ENCODE peak calls at places on chromosome 16, in six cellular contexts. N, O, C, W, I and S are unnamed samples.
A peak's percentile ranks its signal among the peaks of the same experiment; 100 is the strongest.

GRCh38 chr16:78925071-78925714 is 675.3 kb downstream of the MAF start:
- DNase-seq in N (peak; percentile 75), O (no peak), C (no peak), W (peak; percentile 32), I (peak; percentile 64), S (no peak)

GRCh38 chr16:46828943-46829342 is 2.0 kb downstream of the C16orf87 start:
- DNase-seq in N (no peak), O (no peak), C (no peak), W (no peak), I (no peak), S (no peak)

GRCh38 chr16:17784073-17784472 is 313.3 kb upstream of the XYLT1 start:
- DNase-seq in N (peak; percentile 70), O (peak; percentile 66), C (peak; percentile 56), W (no peak), I (peak; percentile 86), S (no peak)

GRCh38 chr16:69839798-69840409 is 77.8 kb downstream of the WWP2 start:
- DNase-seq in N (no peak), O (no peak), C (no peak), W (peak; percentile 89), I (no peak), S (no peak)

GRCh38 chr16:50326835-50327465 is 41.8 kb downstream of the BRD7 start:
- DNase-seq in N (peak; percentile 77), O (no peak), C (peak; percentile 36), W (no peak), I (peak; percentile 74), S (no peak)

GRCh38 chr16:17312100-17312732 is 158.5 kb downstream of the XYLT1 start:
- DNase-seq in N (no peak), O (peak; percentile 35), C (no peak), W (peak; percentile 88), I (no peak), S (no peak)

GRCh38 chr16:49513040-49513439 is 139.4 kb downstream of the C16orf78 start:
- DNase-seq in N (peak; percentile 63), O (peak; percentile 38), C (no peak), W (no peak), I (peak; percentile 66), S (no peak)

GRCh38 chr16:88701541-88702363 is 4.5 kb downstream of the RNF166 start:
- DNase-seq in N (no peak), O (no peak), C (no peak), W (no peak), I (no peak), S (no peak)

GRCh38 chr16:20114356-20114755 is 40.7 kb upstream of the GPR139 start:
- DNase-seq in N (no peak), O (no peak), C (no peak), W (no peak), I (no peak), S (no peak)

GRCh38 chr16:21279501-21279900 is 1.4 kb upstream of the CRYM start:
- DNase-seq in N (no peak), O (no peak), C (no peak), W (no peak), I (no peak), S (no peak)

GRCh38 chr16:53745126-53745525 is 41.2 kb downstream of the FTO start:
- DNase-seq in N (peak; percentile 29), O (no peak), C (no peak), W (no peak), I (no peak), S (no peak)

GRCh38 chr16:2770057-2770780 is 6.9 kb downstream of the ELOB start:
- DNase-seq in N (peak; percentile 41), O (no peak), C (no peak), W (no peak), I (no peak), S (no peak)

GRCh38 chr16:69190598-69190997 is 3.6 kb downstream of the SNTB2 start:
- DNase-seq in N (no peak), O (no peak), C (no peak), W (no peak), I (no peak), S (no peak)

GRCh38 chr16:30094541-30095165 is 1.4 kb downstream of the YPEL3 start:
- DNase-seq in N (no peak), O (no peak), C (no peak), W (no peak), I (no peak), S (peak; percentile 76)

GRCh38 chr16:4384497-4384896 is 12.8 kb downstream of the VASN start:
- DNase-seq in N (no peak), O (peak; percentile 72), C (peak; percentile 43), W (no peak), I (no peak), S (no peak)

GRCh38 chr16:9437115-9437514 is 345.7 kb downstream of the HAPSTR1 start:
- DNase-seq in N (peak; percentile 57), O (peak; percentile 23), C (no peak), W (no peak), I (peak; percentile 33), S (no peak)

GRCh38 chr16:72721981-72722380 is 325.9 kb downstream of the ZFHX3 start:
- DNase-seq in N (peak; percentile 8), O (no peak), C (no peak), W (no peak), I (no peak), S (no peak)

GRCh38 chr16:20175358-20175757 is 101.7 kb upstream of the GPR139 start:
- DNase-seq in N (peak; percentile 36), O (no peak), C (no peak), W (no peak), I (peak; percentile 72), S (no peak)

GRCh38 chr16:12498077-12498476 is 305.6 kb downstream of the CPPED1 start:
- DNase-seq in N (no peak), O (no peak), C (no peak), W (no peak), I (no peak), S (no peak)

GRCh38 chr16:82639666-82640336 is 13.0 kb downstream of the CDH13 start:
- DNase-seq in N (peak; percentile 73), O (peak; percentile 76), C (peak; percentile 58), W (peak; percentile 76), I (peak; percentile 78), S (no peak)

DNA sequence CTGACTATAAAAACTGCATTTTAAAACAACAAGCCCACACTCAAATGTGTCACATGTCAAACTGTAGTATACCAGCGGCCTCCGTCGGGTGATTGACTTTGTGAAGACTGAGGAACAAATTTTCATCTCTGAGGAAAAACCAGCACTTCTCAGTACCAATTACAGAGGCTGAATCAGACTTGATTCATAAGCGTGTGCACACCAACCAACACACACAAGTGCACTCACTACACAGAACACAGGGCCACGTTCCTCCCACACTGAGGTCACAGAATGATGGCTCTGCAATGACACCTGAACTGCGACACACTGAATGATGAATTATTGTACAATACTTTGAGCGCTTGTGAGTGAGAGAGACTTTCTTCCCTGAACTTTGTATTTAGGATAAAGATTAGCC is 29.6 kb downstream of the XPO6 start:
- DNase-seq in N (no peak), O (no peak), C (peak; percentile 66), W (no peak), I (no peak), S (no peak)
- H3K27ac ChIP-seq in N (no peak overlapping the region), O (peak overlapping the region; percentile 79), C (peak overlapping the region; percentile 93), W (no peak overlapping the region), I (peak overlapping the region; percentile 50), S (peak overlapping the region; percentile 86)

GRCh38 chr16:86784267-86784626 is 205.9 kb downstream of the FOXL1 start:
- DNase-seq in N (no peak), O (no peak), C (no peak), W (no peak), I (no peak), S (no peak)

GRCh38 chr16:86786338-86786737 is 208.0 kb downstream of the FOXL1 start:
- DNase-seq in N (no peak), O (no peak), C (no peak), W (no peak), I (no peak), S (no peak)

GRCh38 chr16:86781046-86781445 is 202.7 kb downstream of the FOXL1 start:
- DNase-seq in N (no peak), O (no peak), C (no peak), W (no peak), I (no peak), S (no peak)

GRCh38 chr16:86787538-86787937 is 209.2 kb downstream of the FOXL1 start:
- DNase-seq in N (no peak), O (no peak), C (no peak), W (no peak), I (no peak), S (no peak)

GRCh38 chr16:86783626-86784266 is 205.4 kb downstream of the FOXL1 start:
- DNase-seq in N (no peak), O (no peak), C (no peak), W (no peak), I (no peak), S (no peak)
- H3K4me1 ChIP-seq in N (no peaks in the 10 kb centered on the region), O (no peaks in the 10 kb centered on the region), C (no peaks in the 10 kb centered on the region), W (no peaks in the 10 kb centered on the region), I (peaks cover 5% of the 10 kb centered on the region), S (no peaks in the 10 kb centered on the region)

DNA sequence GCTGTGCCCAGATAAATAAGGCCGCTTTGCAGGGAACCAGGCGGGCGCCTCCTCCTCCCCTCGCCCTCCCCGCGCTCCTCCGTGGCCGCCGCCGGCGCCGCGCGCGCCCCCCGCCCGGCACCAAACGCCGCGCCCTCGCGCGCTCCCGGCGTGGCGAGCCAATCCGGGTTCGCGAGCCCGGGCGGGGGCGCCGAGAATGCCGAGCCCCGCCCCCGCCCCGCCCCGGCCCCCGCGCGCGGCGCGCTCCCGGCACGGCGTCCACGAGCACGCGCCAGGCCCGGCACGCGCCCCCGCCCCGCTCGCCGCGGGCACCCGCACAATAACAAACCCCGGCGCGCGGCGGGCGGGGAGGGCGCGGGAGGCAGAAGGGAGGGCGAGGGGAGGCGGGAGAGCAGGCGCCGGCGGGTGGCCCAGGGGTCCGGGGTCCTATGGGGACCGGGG is at the start of gene FBXL16:
- DNase-seq in N (no peak), O (no peak), C (no peak), W (no peak), I (peak; percentile 70), S (no peak)
- H3K4me3 ChIP-seq in N (no peak within 1 kb of the TSS), O (no peak within 1 kb of the TSS), C (peak within 1 kb of the TSS; percentile 32), W (no peak within 1 kb of the TSS), I (peak within 1 kb of the TSS; percentile 67), S (no peak within 1 kb of the TSS)

DNA sequence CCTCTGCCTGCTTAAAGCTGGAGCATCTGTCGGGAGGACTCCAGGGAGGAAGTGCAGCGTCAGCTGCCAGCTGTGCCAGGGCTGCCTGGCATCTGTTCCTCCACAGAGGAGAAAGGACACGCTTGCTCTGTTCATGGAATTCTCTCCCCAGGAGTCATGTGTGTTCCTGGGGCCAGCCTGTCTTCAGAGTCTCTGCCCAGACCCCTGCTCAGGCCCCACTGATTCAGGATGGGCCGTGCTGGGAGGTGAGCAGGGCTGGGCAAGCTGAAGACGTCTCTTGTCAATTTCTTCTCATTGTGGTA is 24.2 kb downstream of the CRISPLD2 start:
- DNase-seq in N (no peak), O (no peak), C (no peak), W (no peak), I (no peak), S (no peak)
- H3K27ac ChIP-seq in N (no peak overlapping the region), O (peak overlapping the region; percentile 89), C (no peak overlapping the region), W (no peak overlapping the region), I (no peak overlapping the region), S (no peak overlapping the region)

GRCh38 chr16:85633438-85633743 is 20.3 kb downstream of the GSE1 start:
- DNase-seq in N (no peak), O (no peak), C (no peak), W (no peak), I (no peak), S (no peak)
- H3K4me1 ChIP-seq in N (no peaks in the 10 kb centered on the region), O (no peaks in the 10 kb centered on the region), C (no peaks in the 10 kb centered on the region), W (no peaks in the 10 kb centered on the region), I (peaks cover 4% of the 10 kb centered on the region), S (peaks cover 7% of the 10 kb centered on the region)